ENCODE peak calls at places on chromosomes 3 and 15, in eight cellular contexts. C is mesothelial cell of epicardium; R is neural crest cell; X is lung; B is GM12864; K is CD4-positive, alpha-beta T cell; H is astrocyte; T is A549. V is an unnamed sample.

GRCh38 chr15:35559683-35560082 is 13.7 kb upstream of the DPH6 start:
- DNase-seq in K (no peak), R (no peak), H (no peak), C (no peak), X (no peak), T (no peak), B (no peak), V (no peak)

GRCh38 chr3:66344846-66345578 is 124.2 kb downstream of the SLC25A26 start:
- DNase-seq in C (no peak), X (no peak), R (no peak), K (no peak), H (no peak), B (no peak), T (no peak), V (no peak)

GRCh38 chr15:33242165-33242564 is 47.7 kb upstream of the FMN1 start:
- DNase-seq in C (no peak), B (no peak), K (no peak), H (peak; percentile 59), T (peak; percentile 49), X (no peak), R (no peak), V (no peak)

GRCh38 chr3:195532858-195533257 is 10.3 kb downstream of the PPP1R2 start:
- DNase-seq in B (no peak), R (no peak), K (no peak), X (no peak), C (no peak), T (no peak), H (no peak), V (no peak)

GRCh38 chr3:89628856-89629255 is 521.4 kb downstream of the EPHA3 start:
- DNase-seq in K (no peak), C (no peak), T (no peak), B (no peak), X (no peak), R (no peak), H (no peak), V (no peak)

GRCh38 chr3:19171794-19172193 is 23.5 kb downstream of the KCNH8 start:
- DNase-seq in C (no peak), H (no peak), B (no peak), T (no peak), R (no peak), X (no peak), K (no peak), V (no peak)

GRCh38 chr3:140898340-140899180 is 43.1 kb upstream of the SLC25A36 start:
- DNase-seq in B (no peak), H (peak; percentile 80), K (no peak), C (no peak), T (no peak), X (no peak), R (peak; percentile 11), V (peak; percentile 38)

GRCh38 chr15:73323374-73323955 is 45.3 kb downstream of the HCN4 start:
- DNase-seq in X (no peak), C (no peak), H (no peak), K (no peak), T (no peak), R (no peak), B (no peak), V (no peak)

GRCh38 chr3:151538706-151539403 is 78.0 kb upstream of the IGSF10 start:
- DNase-seq in C (no peak), H (peak; percentile 27), B (no peak), T (no peak), X (no peak), R (no peak), K (no peak), V (no peak)

GRCh38 chr15:40695469-40695910 is 516 bp downstream of the RAD51 start:
- DNase-seq in T (peak; percentile 16), K (no peak), C (no peak), X (no peak), B (no peak), R (no peak), H (peak; percentile 22), V (peak; percentile 50)

GRCh38 chr3:163657088-163657487 is 1421.2 kb downstream of the SI start:
- DNase-seq in C (no peak), T (no peak), X (no peak), B (no peak), R (no peak), H (no peak), K (no peak), V (no peak)

GRCh38 chr3:98991393-98991792 is 89.9 kb upstream of the DCBLD2 start:
- DNase-seq in T (no peak), H (no peak), B (no peak), K (no peak), X (no peak), C (no peak), R (no peak), V (no peak)
- TF ChIP-seq CTCF in T (peak; percentile 26), H (peak; percentile 18), B (peak; percentile 12), K (no peak), X (no peak), C (no peak), R (no peak), V (peak; percentile 24)

GRCh38 chr15:57079446-57079845 is 161.0 kb downstream of the TCF12 start:
- DNase-seq in T (no peak), H (peak; percentile 42), X (no peak), B (no peak), K (no peak), R (no peak), C (no peak), V (peak; percentile 21)
- TF ChIP-seq CTCF in T (no peak), H (peak; percentile 18), X (no peak), B (no peak), K (peak; percentile 30), R (peak; percentile 21), C (no peak), V (no peak)

GRCh38 chr15:88699861-88700260 is 61.0 kb downstream of the ISG20 start:
- DNase-seq in T (no peak), R (no peak), H (no peak), C (no peak), B (no peak), K (no peak), X (no peak), V (no peak)

GRCh38 chr15:88702983-88703382 is 64.2 kb downstream of the ISG20 start:
- DNase-seq in K (no peak), C (no peak), T (no peak), R (no peak), B (no peak), X (no peak), H (no peak), V (no peak)

GRCh38 chr15:88703533-88703932 is 64.7 kb downstream of the ISG20 start:
- DNase-seq in R (no peak), K (no peak), X (no peak), H (no peak), B (no peak), C (no peak), T (no peak), V (no peak)

GRCh38 chr15:88700716-88701115 is 61.9 kb downstream of the ISG20 start:
- DNase-seq in X (no peak), B (no peak), C (no peak), H (no peak), K (no peak), T (no peak), R (no peak), V (no peak)

GRCh38 chr15:88701561-88702095 is 62.8 kb downstream of the ISG20 start:
- DNase-seq in H (no peak), K (no peak), B (peak; percentile 12), R (no peak), X (no peak), C (no peak), T (peak; percentile 34), V (peak; percentile 65)
- TF ChIP-seq CTCF in H (peak; percentile 12), K (no peak), B (peak; percentile 71), R (peak; percentile 51), X (no peak), C (no peak), T (peak; percentile 53), V (peak; percentile 58)

DNA sequence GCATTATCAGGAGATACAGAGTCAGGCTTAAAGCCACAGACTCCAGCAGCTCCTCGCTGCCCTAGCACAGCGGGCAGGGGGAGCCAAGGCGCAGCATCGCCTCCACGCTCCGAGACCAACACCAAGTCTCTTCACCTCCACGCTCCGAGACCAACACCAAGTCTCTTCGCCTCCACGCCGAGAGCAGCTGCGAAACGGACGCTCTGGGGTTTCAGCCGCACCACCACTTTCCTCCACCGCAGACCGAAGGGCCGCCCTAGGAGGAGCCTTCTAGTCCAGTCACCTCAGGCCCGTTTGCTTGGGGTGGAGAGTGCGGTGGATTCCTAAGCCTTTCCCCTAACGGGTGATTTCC is 678 bp downstream of the DMXL2 start:
- DNase-seq in H (peak; percentile 61), B (no peak), C (peak; percentile 18), X (peak; percentile 49), T (peak; percentile 76), R (peak; percentile 41), K (peak; percentile 0), V (peak; percentile 60)
- TF ChIP-seq CTCF in H (no peak), B (no peak), C (no peak), X (no peak), T (peak; percentile 18), R (peak; percentile 24), K (peak; percentile 13), V (peak; percentile 14)

DNA sequence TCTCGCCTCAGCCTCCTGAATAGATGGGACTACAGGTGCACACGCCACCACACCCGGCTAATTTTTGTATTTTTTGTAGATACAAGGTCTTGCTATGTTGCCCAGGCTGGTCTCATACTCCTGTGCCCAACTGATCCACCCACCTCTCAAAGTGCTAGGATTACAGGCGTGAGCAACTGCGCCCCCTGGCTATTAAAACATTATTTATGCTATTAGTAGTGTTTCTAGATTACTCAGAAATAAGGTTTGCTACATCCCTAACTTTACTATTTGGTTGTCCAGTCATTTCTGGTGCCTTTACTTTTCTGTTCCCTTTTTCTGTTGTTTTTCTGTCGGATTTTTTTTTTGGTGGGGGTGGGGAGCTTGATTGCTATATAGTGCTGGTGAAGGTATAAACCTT is 393.6 kb upstream of the TPM1 start:
- DNase-seq in T (no peak), R (no peak), K (no peak), H (no peak), X (no peak), B (peak; percentile 21), C (no peak), V (peak; percentile 24)
- TF ChIP-seq CTCF in T (peak; percentile 51), R (peak; percentile 31), K (no peak), H (no peak), X (peak; percentile 14), B (peak; percentile 47), C (no peak), V (peak; percentile 17)

V was measured in GM10248.